ENCODE peak calls at places on chromosome 16, in five cellular contexts. J is heart left ventricle, Y is endothelial cell of umbilical vein, Z is uterus, D is AG09309. O is an unnamed sample.

GRCh38 chr16:71846443-71846842 is 667 bp downstream of the ATXN1L start:
- DNase-seq in Z (no peak), D (no peak), J (no peak), Y (peak), O (no peak)

GRCh38 chr16:54928016-54928356 is 2.7 kb upstream of the IRX5 start:
- DNase-seq in Z (no peak), D (no peak), Y (peak), J (no peak), O (peak)

GRCh38 chr16:9499921-9500593 is 408.6 kb downstream of the HAPSTR1 start:
- DNase-seq in Z (no peak), J (peak), D (no peak), Y (no peak), O (no peak)

GRCh38 chr16:48212033-48212432 is 32.1 kb upstream of the LONP2 start:
- DNase-seq in Z (no peak), D (no peak), J (no peak), Y (no peak), O (no peak)

GRCh38 chr16:21959050-21959449 is 5.9 kb downstream of the UQCRC2 start:
- DNase-seq in Y (no peak), D (no peak), J (no peak), Z (no peak), O (no peak)

GRCh38 chr16:86245351-86245750 is 265.0 kb upstream of the FOXF1 start:
- DNase-seq in D (no peak), Y (no peak), Z (no peak), J (no peak), O (no peak)

GRCh38 chr16:84303516-84303915 is 8.8 kb downstream of the WFDC1 start:
- DNase-seq in Y (no peak), Z (no peak), D (no peak), J (no peak), O (no peak)

GRCh38 chr16:81237282-81237681 is 1.2 kb upstream of the BCO1 start:
- DNase-seq in Y (no peak), J (peak), Z (peak), D (no peak), O (no peak)

GRCh38 chr16:31382485-31383161 is 10.5 kb upstream of the ITGAD start:
- DNase-seq in Z (no peak), J (peak), D (peak), Y (peak), O (peak)

GRCh38 chr16:84150926-84151325 is 5.8 kb downstream of the DNAAF1 start:
- DNase-seq in J (no peak), Z (no peak), Y (no peak), D (no peak), O (no peak)

DNA sequence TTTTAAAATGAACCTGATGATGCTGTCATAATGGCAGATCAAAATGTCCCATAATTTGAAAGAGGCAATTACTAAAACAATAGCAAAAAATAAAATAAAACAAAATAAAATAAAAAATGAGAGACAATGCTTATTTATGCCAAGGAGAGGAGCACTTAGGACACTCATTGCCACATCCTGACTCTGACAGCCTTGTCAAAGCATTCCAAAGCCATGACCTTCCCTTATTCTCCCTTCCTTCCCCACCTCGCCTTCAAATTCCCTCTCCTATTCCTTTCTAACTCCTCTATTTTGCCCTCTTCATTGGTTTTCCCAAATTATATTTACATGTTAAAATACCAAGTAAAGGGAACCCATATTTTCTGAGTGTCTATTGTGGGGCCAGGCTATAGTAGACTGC is 220.0 kb downstream of the CDH13 start:
- DNase-seq in Y (no peak), D (no peak), J (no peak), Z (no peak), O (no peak)
- TF ChIP-seq CTCF in Y (no peak), D (no peak), J (no peak), Z (no peak), O (no peak)

DNA sequence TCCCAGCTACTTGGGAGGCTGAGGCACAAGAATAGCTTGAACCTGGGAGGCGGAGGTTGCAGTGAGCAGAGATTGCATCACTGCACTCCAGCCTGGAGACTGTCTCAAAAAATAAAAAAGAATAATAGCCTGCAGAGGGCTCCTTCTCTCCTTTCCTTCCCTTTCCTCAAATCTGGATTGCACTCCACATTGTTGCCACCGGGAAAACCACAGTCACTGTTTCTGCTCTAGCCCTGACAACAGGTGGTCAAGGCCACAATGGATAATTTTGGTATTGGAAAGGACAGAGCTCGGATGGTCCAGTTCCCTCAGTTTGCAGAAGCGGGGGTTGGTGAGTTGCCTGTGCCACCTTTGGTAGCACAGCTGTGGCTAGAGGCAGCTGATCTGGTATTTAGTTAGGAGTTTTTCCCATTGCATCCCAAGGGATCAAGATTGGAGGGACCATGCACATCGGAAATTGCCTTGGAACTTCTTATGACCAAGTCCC is 44.7 kb upstream of the PRSS54 start:
- DNase-seq in D (no peak), J (no peak), Z (no peak), Y (peak), O (no peak)
- TF ChIP-seq CTCF in D (peak), J (peak), Z (peak), Y (peak), O (no peak)

DNA sequence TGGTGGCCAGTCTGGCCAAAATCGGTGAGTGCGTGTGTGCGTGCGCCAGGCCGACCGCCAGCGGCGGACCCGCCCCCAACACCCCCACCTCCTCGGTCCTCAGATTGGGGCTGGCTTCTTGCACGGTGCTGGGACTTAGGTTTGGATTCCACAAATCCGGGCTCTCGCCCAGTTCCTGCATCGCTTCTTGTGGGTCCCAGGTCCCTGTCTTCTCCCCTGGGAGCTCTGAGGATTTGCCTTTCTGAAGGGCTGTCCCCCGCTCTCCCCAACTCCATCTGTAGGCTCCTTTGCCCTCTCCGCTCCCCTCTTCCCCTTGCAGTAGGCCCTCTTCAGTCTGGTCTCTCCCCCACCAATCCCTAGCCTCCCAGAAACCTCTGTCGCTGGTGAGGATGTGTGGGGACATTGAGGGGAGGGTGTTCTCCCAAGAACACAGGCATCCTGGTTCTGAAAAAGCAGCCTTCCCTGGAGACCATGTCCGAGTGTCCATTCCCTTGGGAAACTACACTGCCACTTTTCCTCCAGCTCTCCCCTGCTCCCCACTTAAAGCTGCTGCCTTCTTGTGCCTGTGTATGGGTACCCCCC is 490 bp downstream of the SLC9A5 start:
- DNase-seq in D (no peak), Z (no peak), Y (no peak), J (no peak), O (no peak)
- TF ChIP-seq CTCF in D (no peak), Z (no peak), Y (no peak), J (no peak), O (no peak)

GRCh38 chr16:17417740-17418139 is 53.0 kb downstream of the XYLT1 start:
- DNase-seq in J (no peak), Z (no peak), D (no peak), Y (no peak), O (no peak)

GRCh38 chr16:17419266-17419665 is 51.5 kb downstream of the XYLT1 start:
- DNase-seq in D (no peak), Z (no peak), J (no peak), Y (no peak), O (no peak)

GRCh38 chr16:17414421-17414820 is 56.3 kb downstream of the XYLT1 start:
- DNase-seq in D (no peak), Y (no peak), J (no peak), Z (no peak), O (no peak)

GRCh38 chr16:17414916-17415315 is 55.8 kb downstream of the XYLT1 start:
- DNase-seq in Z (no peak), J (no peak), D (no peak), Y (no peak), O (no peak)

DNA sequence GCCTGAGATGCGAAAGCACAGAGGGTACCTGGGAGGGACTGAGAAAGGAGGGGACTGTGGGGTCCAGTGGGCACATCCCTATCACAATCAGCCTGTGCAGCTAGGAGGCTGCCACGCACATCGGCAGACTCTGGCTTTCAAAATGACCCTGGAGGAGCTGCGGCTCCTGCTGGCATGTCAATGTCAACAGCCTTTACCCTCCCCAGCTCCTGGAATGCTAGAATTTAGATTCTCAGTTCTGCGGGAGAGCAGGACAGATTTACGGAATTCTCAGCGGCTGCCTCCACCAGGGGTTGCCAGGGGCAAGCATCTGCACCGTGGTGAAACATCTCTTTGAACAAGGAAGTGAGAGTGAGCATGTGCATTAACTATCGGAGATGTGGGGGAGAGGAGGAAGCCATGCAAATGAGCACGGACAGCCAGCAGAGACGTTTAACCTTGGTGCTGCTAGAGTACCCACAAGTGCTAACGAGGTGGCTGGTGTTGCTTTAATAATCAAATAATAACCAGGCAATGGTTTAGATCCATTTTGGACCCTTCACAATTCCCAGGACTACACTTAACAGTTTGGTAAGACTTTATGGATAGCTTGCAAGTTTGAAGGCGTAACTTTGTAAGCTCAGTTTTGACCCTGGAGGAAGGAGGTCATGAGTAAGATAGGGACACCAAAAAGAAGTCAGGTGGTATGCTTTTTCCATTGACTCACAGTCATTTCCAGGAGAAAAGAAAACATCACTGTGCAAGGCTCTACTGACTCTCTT is 54.1 kb downstream of the XYLT1 start:
- DNase-seq in Y (no peak), Z (no peak), D (no peak), J (peak), O (no peak)
- TF ChIP-seq CTCF in Y (no peak), Z (no peak), D (peak), J (peak), O (no peak)

GRCh38 chr16:69494993-69495392 is 70.6 kb downstream of the CYB5B start:
- DNase-seq in J (no peak), D (no peak), Y (peak), Z (no peak), O (no peak)
- TF ChIP-seq CTCF in J (peak), D (peak), Y (peak), Z (no peak), O (peak)

DNA sequence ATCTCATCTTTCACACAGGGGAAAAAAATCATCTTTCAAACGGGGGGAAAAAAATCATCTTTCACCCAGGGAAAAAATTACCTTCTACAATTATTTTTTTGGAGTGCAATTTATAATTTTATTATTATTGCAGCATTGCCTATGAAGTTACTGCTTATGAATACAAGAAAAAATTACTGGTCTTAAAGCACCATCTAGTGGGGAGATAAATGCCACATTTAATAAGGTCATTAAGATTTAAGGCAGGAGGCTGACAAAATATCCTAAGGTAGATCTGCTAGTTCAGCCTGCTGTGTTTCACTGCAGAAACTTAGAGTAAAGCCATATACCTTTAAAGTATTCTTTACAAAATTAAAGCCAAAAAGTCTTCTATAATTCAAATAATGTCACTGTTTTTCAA is 13.7 kb downstream of the SHCBP1 start:
- DNase-seq in J (no peak), Y (peak), Z (no peak), D (peak), O (no peak)
- TF ChIP-seq CTCF in J (peak), Y (no peak), Z (peak), D (peak), O (peak)

GRCh38 chr16:58732545-58733247 is 1.4 kb downstream of the GOT2 start:
- DNase-seq in D (no peak), Z (no peak), Y (peak), J (no peak), O (no peak)

GRCh38 chr16:58733248-58733670 is 857 bp downstream of the GOT2 start:
- DNase-seq in D (no peak), Y (no peak), Z (no peak), J (no peak), O (no peak)

GRCh38 chr16:58730724-58731370 is 3.3 kb downstream of the GOT2 start:
- DNase-seq in Z (no peak), Y (no peak), D (no peak), J (no peak), O (no peak)

GRCh38 chr16:58733671-58734458 is at the start of gene GOT2:
- DNase-seq in Z (peak), Y (peak), J (peak), D (peak), O (peak)

DNA sequence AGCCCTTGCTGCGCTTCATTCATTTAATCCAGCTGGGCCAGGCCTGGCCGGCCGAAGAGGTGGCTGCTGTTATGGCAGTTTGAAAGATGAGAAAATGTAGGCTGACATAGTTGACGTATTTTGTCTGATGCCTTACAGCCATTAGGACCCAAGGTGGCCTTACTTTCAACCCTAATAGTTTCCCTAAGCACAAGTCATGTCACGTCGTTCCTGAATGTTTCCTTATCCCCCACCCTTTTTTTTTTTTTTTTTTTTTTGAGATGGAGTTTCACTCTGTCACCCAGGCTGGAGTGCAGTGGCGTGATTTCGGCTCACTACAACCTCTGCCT is 307 bp upstream of the GOT2 start:
- DNase-seq in D (no peak), Z (no peak), J (no peak), Y (no peak), O (no peak)
- TF ChIP-seq CTCF in D (no peak), Z (no peak), J (no peak), Y (no peak), O (peak)

DNA sequence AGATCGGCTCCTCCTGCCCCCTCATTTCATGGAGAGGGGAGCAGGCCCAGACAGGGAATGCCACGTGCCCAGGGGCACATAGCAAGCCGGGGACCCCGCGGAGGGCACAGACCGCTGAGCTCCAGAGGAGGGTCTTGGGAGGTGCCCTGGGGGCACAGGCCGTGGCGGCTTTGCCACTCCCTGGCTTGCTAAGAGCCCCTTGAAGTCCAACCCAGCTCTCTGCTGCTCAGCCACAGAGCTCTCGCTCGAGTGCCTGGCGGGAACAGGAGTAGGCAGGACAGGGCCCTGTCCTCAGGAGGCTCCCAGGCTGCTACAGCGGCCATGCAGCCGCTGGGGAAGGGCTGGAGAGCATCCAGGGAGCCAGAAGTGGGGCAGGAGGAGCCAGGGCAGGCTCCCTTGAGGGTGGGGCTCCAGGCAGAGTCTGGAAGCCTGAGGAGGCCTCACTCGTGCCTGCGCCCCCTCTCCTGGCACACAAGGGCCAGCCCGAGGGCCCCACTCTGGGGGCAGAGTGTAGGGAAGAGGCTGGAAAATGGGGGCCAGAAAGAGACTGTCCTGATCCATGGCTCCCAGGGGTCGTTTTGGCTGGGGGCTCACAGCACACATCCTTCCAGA is 4.4 kb upstream of the RAB26 start:
- DNase-seq in Z (no peak), D (no peak), J (no peak), Y (no peak), O (no peak)
- TF ChIP-seq CTCF in Z (no peak), D (no peak), J (no peak), Y (no peak), O (no peak)

GRCh38 chr16:5350118-5350517 is 252.5 kb upstream of the EEF2KMT start:
- DNase-seq in J (no peak), Y (no peak), Z (no peak), D (no peak), O (no peak)
- TF ChIP-seq CTCF in J (no peak), Y (no peak), Z (no peak), D (no peak), O (peak)

GRCh38 chr16:77682586-77682985 is 39.7 kb upstream of the NUDT7 start:
- DNase-seq in Y (no peak), J (no peak), Z (no peak), D (no peak), O (no peak)

GRCh38 chr16:77690416-77690815 is 31.9 kb upstream of the NUDT7 start:
- DNase-seq in Z (no peak), Y (no peak), J (no peak), D (no peak), O (no peak)

GRCh38 chr16:77689971-77690370 is 32.3 kb upstream of the NUDT7 start:
- DNase-seq in Z (no peak), J (no peak), D (no peak), Y (no peak), O (no peak)

GRCh38 chr16:77683845-77684526 is 38.3 kb upstream of the NUDT7 start:
- DNase-seq in D (no peak), J (no peak), Z (no peak), Y (no peak), O (no peak)

DNA sequence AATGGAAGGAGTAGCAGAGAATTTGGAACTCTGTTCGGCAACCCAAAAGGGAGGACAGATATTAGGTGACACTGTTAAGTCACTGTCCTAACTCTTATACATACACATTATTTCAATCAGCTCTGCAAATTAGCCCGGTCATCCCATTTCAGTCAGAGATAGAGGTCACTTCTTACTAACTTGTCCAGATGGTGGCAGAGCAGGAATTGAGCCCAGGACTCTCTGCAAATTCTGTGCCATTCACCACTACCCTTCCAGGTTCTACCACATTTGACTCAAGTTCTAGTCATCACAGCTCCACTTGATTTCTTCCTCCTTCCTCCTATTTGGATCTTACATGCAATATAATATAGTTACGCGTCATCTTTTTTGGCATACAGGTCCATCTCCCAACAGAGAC is 35.9 kb upstream of the NUDT7 start:
- DNase-seq in J (no peak), D (no peak), Y (no peak), Z (no peak), O (no peak)
- TF ChIP-seq CTCF in J (no peak), D (no peak), Y (no peak), Z (no peak), O (no peak)

O was measured in glutamatergic neuron.